ENCODE peak calls at places on chromosome 9, in seven cellular contexts. One of them, this sample, is unnamed.

GRCh38 chr9:137428841-137429545 is 5.8 kb downstream of the NOXA1 start:
- DNase-seq in HS-27A: no peak
- DNase-seq in posterior cingulate gyrus: peak
- DNase-seq in prostate gland: no peak
- DNase-seq in SJSA1: no peak
- DNase-seq in NCI-H2029 treated with DMSO at 0.1 percent for 48 hours: no peak
- DNase-seq in Kasumi-1: no peak
- DNase-seq in this sample: no peak

GRCh38 chr9:72305102-72305546 is 59.9 kb downstream of the ZFAND5 start:
- DNase-seq in HS-27A: no peak
- DNase-seq in posterior cingulate gyrus: no peak
- DNase-seq in prostate gland: peak
- DNase-seq in SJSA1: no peak
- DNase-seq in NCI-H2029 treated with DMSO at 0.1 percent for 48 hours: no peak
- DNase-seq in Kasumi-1: peak
- DNase-seq in this sample: peak

GRCh38 chr9:121271368-121272351 is 3.7 kb downstream of the GSN start:
- DNase-seq in HS-27A: no peak
- DNase-seq in posterior cingulate gyrus: no peak
- DNase-seq in prostate gland: no peak
- DNase-seq in SJSA1: peak
- DNase-seq in NCI-H2029 treated with DMSO at 0.1 percent for 48 hours: no peak
- DNase-seq in Kasumi-1: peak
- DNase-seq in this sample: no peak

GRCh38 chr9:113401027-113401792 is at the start of gene ALAD:
- DNase-seq in HS-27A: peak
- DNase-seq in posterior cingulate gyrus: peak
- DNase-seq in prostate gland: peak
- DNase-seq in SJSA1: peak
- DNase-seq in NCI-H2029 treated with DMSO at 0.1 percent for 48 hours: peak
- DNase-seq in Kasumi-1: peak
- DNase-seq in this sample: peak

GRCh38 chr9:14222149-14222835 is 91.6 kb downstream of the NFIB start:
- DNase-seq in HS-27A: no peak
- DNase-seq in posterior cingulate gyrus: no peak
- DNase-seq in prostate gland: no peak
- DNase-seq in SJSA1: no peak
- DNase-seq in NCI-H2029 treated with DMSO at 0.1 percent for 48 hours: no peak
- DNase-seq in Kasumi-1: no peak
- DNase-seq in this sample: no peak

GRCh38 chr9:134691695-134692572 is 50.3 kb downstream of the COL5A1 start:
- DNase-seq in HS-27A: no peak
- DNase-seq in posterior cingulate gyrus: peak
- DNase-seq in prostate gland: no peak
- DNase-seq in SJSA1: no peak
- DNase-seq in NCI-H2029 treated with DMSO at 0.1 percent for 48 hours: no peak
- DNase-seq in Kasumi-1: no peak
- DNase-seq in this sample: no peak

GRCh38 chr9:135819905-135820304 is 87.4 kb downstream of the CAMSAP1 start:
- DNase-seq in HS-27A: no peak
- DNase-seq in posterior cingulate gyrus: no peak
- DNase-seq in prostate gland: no peak
- DNase-seq in SJSA1: no peak
- DNase-seq in NCI-H2029 treated with DMSO at 0.1 percent for 48 hours: no peak
- DNase-seq in Kasumi-1: no peak
- DNase-seq in this sample: no peak

GRCh38 chr9:6779417-6780241 is 21.9 kb downstream of the KDM4C start:
- DNase-seq in HS-27A: no peak
- DNase-seq in posterior cingulate gyrus: no peak
- DNase-seq in prostate gland: no peak
- DNase-seq in SJSA1: no peak
- DNase-seq in NCI-H2029 treated with DMSO at 0.1 percent for 48 hours: no peak
- DNase-seq in Kasumi-1: no peak
- DNase-seq in this sample: no peak

GRCh38 chr9:33404782-33405362 is 2.5 kb upstream of the AQP7 start:
- DNase-seq in HS-27A: no peak
- DNase-seq in posterior cingulate gyrus: no peak
- DNase-seq in prostate gland: no peak
- DNase-seq in SJSA1: no peak
- DNase-seq in NCI-H2029 treated with DMSO at 0.1 percent for 48 hours: no peak
- DNase-seq in Kasumi-1: no peak
- DNase-seq in this sample: no peak

GRCh38 chr9:124839612-124840299 is 13.5 kb upstream of the WDR38 start:
- DNase-seq in HS-27A: no peak
- DNase-seq in posterior cingulate gyrus: no peak
- DNase-seq in prostate gland: no peak
- DNase-seq in SJSA1: no peak
- DNase-seq in NCI-H2029 treated with DMSO at 0.1 percent for 48 hours: no peak
- DNase-seq in Kasumi-1: no peak
- DNase-seq in this sample: peak

GRCh38 chr9:76403352-76403751 is 9.1 kb upstream of the RFK start:
- DNase-seq in HS-27A: no peak
- DNase-seq in posterior cingulate gyrus: no peak
- DNase-seq in prostate gland: no peak
- DNase-seq in SJSA1: no peak
- DNase-seq in NCI-H2029 treated with DMSO at 0.1 percent for 48 hours: peak
- DNase-seq in Kasumi-1: peak
- DNase-seq in this sample: peak

GRCh38 chr9:81653240-81653639 is 36.1 kb downstream of the TLE1 start:
- DNase-seq in HS-27A: no peak
- DNase-seq in posterior cingulate gyrus: no peak
- DNase-seq in prostate gland: no peak
- DNase-seq in SJSA1: no peak
- DNase-seq in NCI-H2029 treated with DMSO at 0.1 percent for 48 hours: no peak
- DNase-seq in Kasumi-1: no peak
- DNase-seq in this sample: no peak

GRCh38 chr9:1606253-1606652 is 408.9 kb upstream of the SMARCA2 start:
- DNase-seq in HS-27A: no peak
- DNase-seq in posterior cingulate gyrus: no peak
- DNase-seq in prostate gland: no peak
- DNase-seq in SJSA1: no peak
- DNase-seq in NCI-H2029 treated with DMSO at 0.1 percent for 48 hours: no peak
- DNase-seq in Kasumi-1: peak
- DNase-seq in this sample: no peak

GRCh38 chr9:96379461-96379860 is 4.0 kb downstream of the SLC35D2 start:
- DNase-seq in HS-27A: no peak
- DNase-seq in posterior cingulate gyrus: no peak
- DNase-seq in prostate gland: no peak
- DNase-seq in SJSA1: no peak
- DNase-seq in NCI-H2029 treated with DMSO at 0.1 percent for 48 hours: no peak
- DNase-seq in Kasumi-1: no peak
- DNase-seq in this sample: no peak

GRCh38 chr9:111348821-111349271 is 18.8 kb upstream of the OR2K2 start:
- DNase-seq in HS-27A: no peak
- DNase-seq in posterior cingulate gyrus: no peak
- DNase-seq in prostate gland: no peak
- DNase-seq in SJSA1: no peak
- DNase-seq in NCI-H2029 treated with DMSO at 0.1 percent for 48 hours: no peak
- DNase-seq in Kasumi-1: no peak
- DNase-seq in this sample: no peak

GRCh38 chr9:126376311-126376902 is 49.8 kb downstream of the MVB12B start:
- DNase-seq in HS-27A: no peak
- DNase-seq in posterior cingulate gyrus: peak
- DNase-seq in prostate gland: no peak
- DNase-seq in SJSA1: peak
- DNase-seq in NCI-H2029 treated with DMSO at 0.1 percent for 48 hours: no peak
- DNase-seq in Kasumi-1: no peak
- DNase-seq in this sample: no peak

GRCh38 chr9:89489548-89490527 is 8.1 kb downstream of the SEMA4D start:
- DNase-seq in HS-27A: no peak
- DNase-seq in posterior cingulate gyrus: no peak
- DNase-seq in prostate gland: no peak
- DNase-seq in SJSA1: no peak
- DNase-seq in NCI-H2029 treated with DMSO at 0.1 percent for 48 hours: no peak
- DNase-seq in Kasumi-1: no peak
- DNase-seq in this sample: no peak

GRCh38 chr9:109355564-109356297 is 34.9 kb upstream of the EPB41L4B start:
- DNase-seq in HS-27A: no peak
- DNase-seq in posterior cingulate gyrus: no peak
- DNase-seq in prostate gland: no peak
- DNase-seq in SJSA1: no peak
- DNase-seq in NCI-H2029 treated with DMSO at 0.1 percent for 48 hours: no peak
- DNase-seq in Kasumi-1: no peak
- DNase-seq in this sample: no peak

GRCh38 chr9:13436591-13436990 is 157.1 kb upstream of the MPDZ start:
- DNase-seq in HS-27A: no peak
- DNase-seq in posterior cingulate gyrus: no peak
- DNase-seq in prostate gland: no peak
- DNase-seq in SJSA1: no peak
- DNase-seq in NCI-H2029 treated with DMSO at 0.1 percent for 48 hours: no peak
- DNase-seq in Kasumi-1: no peak
- DNase-seq in this sample: no peak

GRCh38 chr9:123712399-123712798 is 217.5 kb downstream of the DENND1A start:
- DNase-seq in HS-27A: no peak
- DNase-seq in posterior cingulate gyrus: no peak
- DNase-seq in prostate gland: no peak
- DNase-seq in SJSA1: no peak
- DNase-seq in NCI-H2029 treated with DMSO at 0.1 percent for 48 hours: no peak
- DNase-seq in Kasumi-1: no peak
- DNase-seq in this sample: no peak

GRCh38 chr9:129685220-129685932 is 19.9 kb downstream of the PRRX2 start:
- DNase-seq in HS-27A: peak
- DNase-seq in posterior cingulate gyrus: no peak
- DNase-seq in prostate gland: no peak
- DNase-seq in SJSA1: peak
- DNase-seq in NCI-H2029 treated with DMSO at 0.1 percent for 48 hours: no peak
- DNase-seq in Kasumi-1: no peak
- DNase-seq in this sample: peak

GRCh38 chr9:13113201-13113600 is 166.3 kb downstream of the MPDZ start:
- DNase-seq in HS-27A: peak
- DNase-seq in posterior cingulate gyrus: no peak
- DNase-seq in prostate gland: no peak
- DNase-seq in SJSA1: no peak
- DNase-seq in NCI-H2029 treated with DMSO at 0.1 percent for 48 hours: no peak
- DNase-seq in Kasumi-1: no peak
- DNase-seq in this sample: no peak

GRCh38 chr9:114321759-114322158 is 1.1 kb upstream of the ORM1 start:
- DNase-seq in HS-27A: peak
- DNase-seq in posterior cingulate gyrus: no peak
- DNase-seq in prostate gland: no peak
- DNase-seq in SJSA1: peak
- DNase-seq in NCI-H2029 treated with DMSO at 0.1 percent for 48 hours: no peak
- DNase-seq in Kasumi-1: no peak
- DNase-seq in this sample: peak

GRCh38 chr9:111287127-111287526 is 42.9 kb downstream of the OR2K2 start:
- DNase-seq in HS-27A: peak
- DNase-seq in posterior cingulate gyrus: no peak
- DNase-seq in prostate gland: no peak
- DNase-seq in SJSA1: no peak
- DNase-seq in NCI-H2029 treated with DMSO at 0.1 percent for 48 hours: no peak
- DNase-seq in Kasumi-1: no peak
- DNase-seq in this sample: peak